ENCODE peak calls at places on chromosome 22, in nine cellular contexts. Y is esophagus squamous epithelium; A is cardiac muscle cell; C is fibroblast of lung; O is right atrium auricular region; Q is bronchial epithelial cell; G is CD8-positive, alpha-beta memory T cell; L is uterus; H is tibial nerve. Z is an unnamed sample. For H3K36me3, the result is how much of the 10 kb centered on the place peaks cover.

GRCh38 chr22:25666308-25666707 is 75.7 kb upstream of the MYO18B start:
- DNase-seq in Y (no peak), A (no peak), C (peak), O (no peak), Q (no peak), G (no peak), L (peak), H (peak), Z (no peak)

GRCh38 chr22:30866811-30867271 is 101.7 kb downstream of the MORC2 start:
- DNase-seq in Y (no peak), A (no peak), C (no peak), O (no peak), Q (no peak), G (no peak), L (peak), H (no peak), Z (no peak)

GRCh38 chr22:42074153-42074750 is at the start of gene PHETA2:
- DNase-seq in Y (no peak), A (peak), C (peak), O (no peak), Q (no peak), G (peak), L (peak), H (peak), Z (no peak)

GRCh38 chr22:24521791-24522245 is 26.7 kb downstream of the UPB1 start:
- DNase-seq in Y (no peak), A (peak), C (peak), O (no peak), Q (peak), G (no peak), L (no peak), H (no peak), Z (no peak)

GRCh38 chr22:46803031-46803880 is 40.8 kb downstream of the TBC1D22A start:
- DNase-seq in Y (no peak), A (peak), C (peak), O (no peak), Q (peak), G (peak), L (no peak), H (no peak), Z (no peak)

GRCh38 chr22:27124336-27125023 is 467.1 kb downstream of the MIAT start:
- DNase-seq in Y (no peak), A (no peak), C (no peak), O (no peak), Q (no peak), G (no peak), L (no peak), H (no peak), Z (no peak)

GRCh38 chr22:27260087-27260730 is 541.3 kb downstream of the MN1 start:
- DNase-seq in Y (no peak), A (no peak), C (no peak), O (no peak), Q (no peak), G (no peak), L (no peak), H (no peak), Z (no peak)

GRCh38 chr22:42170946-42171345 is 40.3 kb upstream of the CYP2D6 start:
- DNase-seq in Y (no peak), A (no peak), C (no peak), O (no peak), Q (peak), G (no peak), L (no peak), H (no peak), Z (no peak)

GRCh38 chr22:21755855-21756284 is 20.3 kb upstream of the YPEL1 start:
- DNase-seq in Y (no peak), A (no peak), C (peak), O (no peak), Q (peak), G (no peak), L (no peak), H (no peak), Z (no peak)

GRCh38 chr22:47552541-47553205 is 790.2 kb downstream of the TBC1D22A start:
- DNase-seq in Y (no peak), A (no peak), C (no peak), O (peak), Q (no peak), G (no peak), L (no peak), H (no peak), Z (no peak)

GRCh38 chr22:29509815-29510214 is 29.8 kb downstream of the NEFH start:
- DNase-seq in Y (no peak), A (no peak), C (no peak), O (no peak), Q (no peak), G (no peak), L (no peak), H (no peak), Z (no peak)
- H3K36me3 ChIP-seq in Y (under half), A (under half), C (under half), O (half or more), Q (under half), G (under half), L (under half), H (under half), Z (under half)

DNA sequence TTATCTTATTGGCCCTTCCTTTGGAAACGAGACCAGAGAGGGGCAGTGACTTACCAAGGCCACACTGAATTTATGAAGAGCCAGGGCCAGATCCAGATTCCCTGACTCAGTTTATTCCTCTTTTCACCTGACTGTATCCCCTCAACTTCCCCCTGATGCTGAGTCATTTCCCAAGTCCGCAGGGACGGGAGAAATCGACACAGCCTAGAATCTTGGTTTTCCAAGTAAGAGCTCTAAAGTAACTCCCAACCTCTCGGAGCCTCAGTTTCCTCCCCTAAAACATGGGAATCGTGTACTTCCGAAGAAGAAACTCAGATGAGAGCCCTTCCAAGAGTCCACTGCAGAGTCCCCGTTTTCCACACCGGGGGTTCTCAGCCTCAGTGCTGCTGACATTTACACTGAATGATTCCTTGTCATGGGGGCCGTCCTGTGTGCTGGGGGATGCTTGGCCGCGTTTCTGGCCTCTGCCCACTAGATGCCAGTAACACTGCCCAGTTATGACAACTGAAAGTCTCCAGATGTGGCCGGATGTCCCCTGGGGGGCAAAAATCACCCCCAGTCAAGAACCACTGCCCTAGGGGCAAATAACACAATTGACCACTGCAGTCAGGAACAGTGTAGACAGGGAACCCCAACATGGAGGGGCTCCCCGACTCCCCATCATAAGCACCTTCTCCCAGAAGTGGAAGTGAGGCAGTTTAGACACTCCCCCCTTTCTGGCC is 11.2 kb downstream of the MPST start:
- DNase-seq in Y (no peak), A (no peak), C (no peak), O (no peak), Q (no peak), G (no peak), L (no peak), H (no peak), Z (no peak)
- H3K36me3 ChIP-seq in Y (under half), A (under half), C (under half), O (under half), Q (under half), G (under half), L (under half), H (under half), Z (under half)

GRCh38 chr22:50522208-50522805 is 3.1 kb downstream of the SCO2 start:
- DNase-seq in Y (no peak), A (no peak), C (no peak), O (no peak), Q (no peak), G (no peak), L (no peak), H (no peak), Z (no peak)

GRCh38 chr22:50523458-50523805 is 2.0 kb downstream of the SCO2 start:
- DNase-seq in Y (no peak), A (no peak), C (no peak), O (no peak), Q (no peak), G (no peak), L (no peak), H (no peak), Z (no peak)

GRCh38 chr22:50520826-50521453 is 4.5 kb downstream of the SCO2 start:
- DNase-seq in Y (no peak), A (no peak), C (no peak), O (no peak), Q (no peak), G (no peak), L (no peak), H (no peak), Z (no peak)

GRCh38 chr22:50522806-50523438 is 2.5 kb downstream of the SCO2 start:
- DNase-seq in Y (no peak), A (no peak), C (no peak), O (no peak), Q (no peak), G (no peak), L (no peak), H (no peak), Z (no peak)

DNA sequence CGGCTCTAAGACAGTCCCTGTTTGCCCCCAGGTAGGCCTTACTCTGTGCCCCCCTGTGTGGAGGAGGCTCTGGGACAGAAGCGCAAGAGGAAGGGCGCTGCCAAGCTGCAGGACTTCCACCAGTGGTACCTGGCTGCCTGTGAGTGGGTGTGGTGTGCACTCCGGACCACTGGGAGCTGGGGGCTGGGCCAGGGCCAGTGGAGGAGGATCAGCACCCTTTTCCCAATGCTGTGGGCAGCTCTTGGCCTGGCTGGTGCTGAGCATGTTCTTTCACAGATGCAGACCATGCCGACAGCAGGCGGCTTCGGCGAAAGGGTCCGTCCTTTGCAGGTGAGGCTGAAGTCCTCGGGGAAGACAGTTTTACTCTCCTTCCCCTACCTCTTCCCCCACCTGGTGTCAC is 3.7 kb downstream of the SCO2 start:
- DNase-seq in Y (no peak), A (no peak), C (no peak), O (no peak), Q (no peak), G (no peak), L (no peak), H (no peak), Z (peak)
- H3K36me3 ChIP-seq in Y (under half), A (under half), C (under half), O (half or more), Q (under half), G (under half), L (under half), H (under half), Z (half or more)

GRCh38 chr22:22984967-22985366 is 85.4 kb upstream of the GNAZ start:
- DNase-seq in Y (no peak), A (no peak), C (no peak), O (no peak), Q (no peak), G (no peak), L (no peak), H (no peak), Z (no peak)
- H3K36me3 ChIP-seq in Y (under half), A (under half), C (under half), O (under half), Q (under half), G (under half), L (under half), H (under half), Z (under half)

GRCh38 chr22:20112623-20113511 is 3.0 kb upstream of the RANBP1 start:
- DNase-seq in Y (no peak), A (no peak), C (no peak), O (no peak), Q (no peak), G (peak), L (no peak), H (no peak), Z (no peak)
- H3K36me3 ChIP-seq in Y (under half), A (under half), C (under half), O (half or more), Q (under half), G (under half), L (under half), H (under half), Z (under half)

GRCh38 chr22:50040717-50041116 is 17.4 kb downstream of the TTLL8 start:
- DNase-seq in Y (no peak), A (no peak), C (no peak), O (no peak), Q (no peak), G (peak), L (no peak), H (no peak), Z (no peak)

GRCh38 chr22:50035131-50035881 is 22.7 kb upstream of the IL17REL start:
- DNase-seq in Y (no peak), A (no peak), C (no peak), O (no peak), Q (no peak), G (peak), L (no peak), H (no peak), Z (no peak)

GRCh38 chr22:50035976-50036375 is 22.1 kb downstream of the TTLL8 start:
- DNase-seq in Y (no peak), A (no peak), C (no peak), O (no peak), Q (no peak), G (peak), L (no peak), H (no peak), Z (no peak)

GRCh38 chr22:50041361-50042065 is 16.6 kb downstream of the TTLL8 start:
- DNase-seq in Y (no peak), A (no peak), C (no peak), O (no peak), Q (no peak), G (peak), L (no peak), H (no peak), Z (no peak)

DNA sequence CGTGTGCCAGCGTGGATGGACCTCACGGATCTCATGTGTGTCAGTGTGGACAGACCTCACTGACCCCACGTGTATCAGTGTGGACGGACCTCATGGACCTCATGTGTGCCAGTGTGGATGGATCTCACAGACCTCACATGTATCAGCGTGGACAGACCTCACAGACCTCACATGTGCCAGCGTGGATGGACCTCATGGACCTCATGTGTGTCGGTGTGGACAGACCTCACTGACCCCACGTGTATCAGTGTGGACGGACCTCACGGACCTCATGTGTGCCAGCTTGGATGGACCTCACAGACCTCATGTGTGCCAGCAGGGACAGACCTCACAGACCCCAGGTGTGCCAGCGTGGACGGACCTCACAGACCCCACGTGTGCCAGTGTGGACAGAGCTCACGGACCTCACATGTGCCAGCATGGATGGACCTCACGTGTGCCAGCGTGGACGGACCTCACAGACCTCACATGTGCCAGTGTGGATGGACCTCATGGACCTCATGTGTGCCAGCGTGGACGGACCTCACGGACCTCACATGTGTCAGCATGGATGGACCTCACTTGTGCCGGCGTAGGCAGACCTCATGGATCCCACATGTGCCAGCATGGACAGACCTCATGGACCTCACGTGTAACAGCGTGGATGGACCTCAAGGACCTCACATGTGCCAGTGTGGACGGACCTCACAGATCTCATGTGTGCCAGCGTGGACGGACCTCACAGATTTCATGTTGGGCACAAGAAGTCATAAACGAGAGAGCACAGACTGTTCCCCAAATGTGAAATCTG is 18.2 kb downstream of the TTLL8 start:
- DNase-seq in Y (no peak), A (no peak), C (no peak), O (no peak), Q (no peak), G (peak), L (no peak), H (no peak), Z (no peak)
- H3K36me3 ChIP-seq in Y (under half), A (under half), C (under half), O (under half), Q (under half), G (under half), L (under half), H (under half), Z (under half)